ENCODE peak calls at places on chromosomes 12 and 14, in ten cellular contexts. One of them, this sample, is unnamed.

GRCh38 chr12:51238037-51238509 is 553 bp upstream of the DAZAP2 start:
- DNase-seq in frontal cortex: no peak
- DNase-seq in caudate nucleus: no peak
- DNase-seq in AG08395: no peak
- DNase-seq in GM10248: no peak
- DNase-seq in CD8-positive, alpha-beta memory T cell: no peak
- DNase-seq in T-helper 9 cell: peak; percentile 4
- DNase-seq in body of pancreas: peak; percentile 28
- DNase-seq in HL-60: no peak
- DNase-seq in HFFc6: no peak
- DNase-seq in this sample: no peak

GRCh38 chr12:101678081-101678480 is 19.4 kb upstream of the CHPT1 start:
- DNase-seq in frontal cortex: no peak
- DNase-seq in caudate nucleus: no peak
- DNase-seq in AG08395: no peak
- DNase-seq in GM10248: no peak
- DNase-seq in CD8-positive, alpha-beta memory T cell: no peak
- DNase-seq in T-helper 9 cell: no peak
- DNase-seq in body of pancreas: no peak
- DNase-seq in HL-60: no peak
- DNase-seq in HFFc6: no peak
- DNase-seq in this sample: no peak

GRCh38 chr14:65333926-65334687 is 78.4 kb upstream of the FUT8 start:
- DNase-seq in frontal cortex: no peak
- DNase-seq in caudate nucleus: no peak
- DNase-seq in AG08395: peak; percentile 82
- DNase-seq in GM10248: no peak
- DNase-seq in CD8-positive, alpha-beta memory T cell: no peak
- DNase-seq in T-helper 9 cell: no peak
- DNase-seq in body of pancreas: no peak
- DNase-seq in HL-60: no peak
- DNase-seq in HFFc6: peak; percentile 75
- DNase-seq in this sample: peak; percentile 28

GRCh38 chr12:101671157-101671791 is 26.2 kb upstream of the CHPT1 start:
- DNase-seq in frontal cortex: no peak
- DNase-seq in caudate nucleus: no peak
- DNase-seq in AG08395: no peak
- DNase-seq in GM10248: peak; percentile 38
- DNase-seq in CD8-positive, alpha-beta memory T cell: no peak
- DNase-seq in T-helper 9 cell: no peak
- DNase-seq in body of pancreas: no peak
- DNase-seq in HL-60: peak; percentile 58
- DNase-seq in HFFc6: no peak
- DNase-seq in this sample: no peak

GRCh38 chr12:107581616-107582015 is 104.0 kb upstream of the PWP1 start:
- DNase-seq in frontal cortex: no peak
- DNase-seq in caudate nucleus: no peak
- DNase-seq in AG08395: no peak
- DNase-seq in GM10248: no peak
- DNase-seq in CD8-positive, alpha-beta memory T cell: no peak
- DNase-seq in T-helper 9 cell: no peak
- DNase-seq in body of pancreas: no peak
- DNase-seq in HL-60: no peak
- DNase-seq in HFFc6: no peak
- DNase-seq in this sample: no peak

GRCh38 chr14:32075636-32076277 is 1.3 kb upstream of the ARHGAP5 start:
- DNase-seq in frontal cortex: peak; percentile 44
- DNase-seq in caudate nucleus: no peak
- DNase-seq in AG08395: peak; percentile 56
- DNase-seq in GM10248: peak; percentile 39
- DNase-seq in CD8-positive, alpha-beta memory T cell: no peak
- DNase-seq in T-helper 9 cell: no peak
- DNase-seq in body of pancreas: peak; percentile 66
- DNase-seq in HL-60: no peak
- DNase-seq in HFFc6: no peak
- DNase-seq in this sample: peak; percentile 41

GRCh38 chr12:256225-256624 is 6.4 kb downstream of the SLC6A13 start:
- DNase-seq in frontal cortex: no peak
- DNase-seq in caudate nucleus: no peak
- DNase-seq in AG08395: no peak
- DNase-seq in GM10248: no peak
- DNase-seq in CD8-positive, alpha-beta memory T cell: no peak
- DNase-seq in T-helper 9 cell: no peak
- DNase-seq in body of pancreas: no peak
- DNase-seq in HL-60: no peak
- DNase-seq in HFFc6: no peak
- DNase-seq in this sample: no peak

GRCh38 chr14:103502877-103503276 is 19.8 kb downstream of the CKB start:
- DNase-seq in frontal cortex: no peak
- DNase-seq in caudate nucleus: no peak
- DNase-seq in AG08395: no peak
- DNase-seq in GM10248: no peak
- DNase-seq in CD8-positive, alpha-beta memory T cell: no peak
- DNase-seq in T-helper 9 cell: no peak
- DNase-seq in body of pancreas: no peak
- DNase-seq in HL-60: no peak
- DNase-seq in HFFc6: no peak
- DNase-seq in this sample: no peak

GRCh38 chr14:33992274-33993050 is 41.6 kb upstream of the EGLN3 start:
- DNase-seq in frontal cortex: no peak
- DNase-seq in caudate nucleus: no peak
- DNase-seq in AG08395: no peak
- DNase-seq in GM10248: no peak
- DNase-seq in CD8-positive, alpha-beta memory T cell: no peak
- DNase-seq in T-helper 9 cell: no peak
- DNase-seq in body of pancreas: no peak
- DNase-seq in HL-60: no peak
- DNase-seq in HFFc6: no peak
- DNase-seq in this sample: peak; percentile 44

GRCh38 chr12:50127546-50127945 is 15.5 kb downstream of the COX14 start:
- DNase-seq in frontal cortex: no peak
- DNase-seq in caudate nucleus: no peak
- DNase-seq in AG08395: no peak
- DNase-seq in GM10248: no peak
- DNase-seq in CD8-positive, alpha-beta memory T cell: no peak
- DNase-seq in T-helper 9 cell: no peak
- DNase-seq in body of pancreas: no peak
- DNase-seq in HL-60: no peak
- DNase-seq in HFFc6: no peak
- DNase-seq in this sample: no peak

GRCh38 chr12:114812858-114813761 is 129.1 kb upstream of the TBX3 start:
- DNase-seq in frontal cortex: peak; percentile 26
- DNase-seq in caudate nucleus: no peak
- DNase-seq in AG08395: no peak
- DNase-seq in GM10248: no peak
- DNase-seq in CD8-positive, alpha-beta memory T cell: no peak
- DNase-seq in T-helper 9 cell: no peak
- DNase-seq in body of pancreas: no peak
- DNase-seq in HL-60: no peak
- DNase-seq in HFFc6: no peak
- DNase-seq in this sample: peak; percentile 84

GRCh38 chr12:5000658-5001390 is 42.9 kb upstream of the KCNA5 start:
- DNase-seq in frontal cortex: no peak
- DNase-seq in caudate nucleus: no peak
- DNase-seq in AG08395: no peak
- DNase-seq in GM10248: no peak
- DNase-seq in CD8-positive, alpha-beta memory T cell: no peak
- DNase-seq in T-helper 9 cell: no peak
- DNase-seq in body of pancreas: no peak
- DNase-seq in HL-60: no peak
- DNase-seq in HFFc6: no peak
- DNase-seq in this sample: no peak

GRCh38 chr12:1189163-1189562 is 198.1 kb downstream of the ERC1 start:
- DNase-seq in frontal cortex: no peak
- DNase-seq in caudate nucleus: no peak
- DNase-seq in AG08395: no peak
- DNase-seq in GM10248: no peak
- DNase-seq in CD8-positive, alpha-beta memory T cell: no peak
- DNase-seq in T-helper 9 cell: no peak
- DNase-seq in body of pancreas: no peak
- DNase-seq in HL-60: no peak
- DNase-seq in HFFc6: no peak
- DNase-seq in this sample: no peak

GRCh38 chr12:99427104-99427503 is 220.4 kb upstream of the GARIN6 start:
- DNase-seq in frontal cortex: no peak
- DNase-seq in caudate nucleus: no peak
- DNase-seq in AG08395: no peak
- DNase-seq in GM10248: no peak
- DNase-seq in CD8-positive, alpha-beta memory T cell: no peak
- DNase-seq in T-helper 9 cell: no peak
- DNase-seq in body of pancreas: no peak
- DNase-seq in HL-60: no peak
- DNase-seq in HFFc6: no peak
- DNase-seq in this sample: no peak

GRCh38 chr12:57536597-57536942 is 10.4 kb downstream of the DCTN2 start:
- DNase-seq in frontal cortex: no peak
- DNase-seq in caudate nucleus: peak; percentile 49
- DNase-seq in AG08395: no peak
- DNase-seq in GM10248: no peak
- DNase-seq in CD8-positive, alpha-beta memory T cell: no peak
- DNase-seq in T-helper 9 cell: no peak
- DNase-seq in body of pancreas: no peak
- DNase-seq in HL-60: no peak
- DNase-seq in HFFc6: no peak
- DNase-seq in this sample: no peak

GRCh38 chr12:77540097-77540496 is 290.6 kb upstream of the NAV3 start:
- DNase-seq in frontal cortex: no peak
- DNase-seq in caudate nucleus: no peak
- DNase-seq in AG08395: no peak
- DNase-seq in GM10248: no peak
- DNase-seq in CD8-positive, alpha-beta memory T cell: no peak
- DNase-seq in T-helper 9 cell: no peak
- DNase-seq in body of pancreas: no peak
- DNase-seq in HL-60: no peak
- DNase-seq in HFFc6: no peak
- DNase-seq in this sample: no peak

GRCh38 chr12:63802012-63802608 is 22.4 kb downstream of the RXYLT1 start:
- DNase-seq in frontal cortex: peak; percentile 28
- DNase-seq in caudate nucleus: no peak
- DNase-seq in AG08395: peak; percentile 57
- DNase-seq in GM10248: peak; percentile 18
- DNase-seq in CD8-positive, alpha-beta memory T cell: no peak
- DNase-seq in T-helper 9 cell: no peak
- DNase-seq in body of pancreas: no peak
- DNase-seq in HL-60: no peak
- DNase-seq in HFFc6: peak; percentile 29
- DNase-seq in this sample: peak; percentile 32

GRCh38 chr12:54216580-54217308 is 28.0 kb upstream of the SMUG1 start:
- DNase-seq in frontal cortex: peak; percentile 76
- DNase-seq in caudate nucleus: peak; percentile 66
- DNase-seq in AG08395: peak; percentile 68
- DNase-seq in GM10248: peak; percentile 81
- DNase-seq in CD8-positive, alpha-beta memory T cell: peak; percentile 70
- DNase-seq in T-helper 9 cell: peak; percentile 71
- DNase-seq in body of pancreas: peak; percentile 68
- DNase-seq in HL-60: peak; percentile 69
- DNase-seq in HFFc6: peak; percentile 52
- DNase-seq in this sample: peak; percentile 66

GRCh38 chr14:81446279-81447007 is 46.3 kb upstream of the STON2 start:
- DNase-seq in frontal cortex: no peak
- DNase-seq in caudate nucleus: no peak
- DNase-seq in AG08395: no peak
- DNase-seq in GM10248: no peak
- DNase-seq in CD8-positive, alpha-beta memory T cell: no peak
- DNase-seq in T-helper 9 cell: no peak
- DNase-seq in body of pancreas: no peak
- DNase-seq in HL-60: no peak
- DNase-seq in HFFc6: no peak
- DNase-seq in this sample: peak; percentile 21

GRCh38 chr12:52257074-52257551 is 17.3 kb upstream of the KRT86 start:
- DNase-seq in frontal cortex: no peak
- DNase-seq in caudate nucleus: no peak
- DNase-seq in AG08395: no peak
- DNase-seq in GM10248: no peak
- DNase-seq in CD8-positive, alpha-beta memory T cell: no peak
- DNase-seq in T-helper 9 cell: no peak
- DNase-seq in body of pancreas: peak; percentile 8
- DNase-seq in HL-60: no peak
- DNase-seq in HFFc6: no peak
- DNase-seq in this sample: no peak

GRCh38 chr14:102737402-102738372 is 39.6 kb upstream of the TRAF3 start:
- DNase-seq in frontal cortex: no peak
- DNase-seq in caudate nucleus: no peak
- DNase-seq in AG08395: no peak
- DNase-seq in GM10248: no peak
- DNase-seq in CD8-positive, alpha-beta memory T cell: no peak
- DNase-seq in T-helper 9 cell: no peak
- DNase-seq in body of pancreas: no peak
- DNase-seq in HL-60: no peak
- DNase-seq in HFFc6: no peak
- DNase-seq in this sample: no peak

GRCh38 chr12:8603858-8604257 is 8.8 kb downstream of the AICDA start:
- DNase-seq in frontal cortex: no peak
- DNase-seq in caudate nucleus: no peak
- DNase-seq in AG08395: peak; percentile 19
- DNase-seq in GM10248: no peak
- DNase-seq in CD8-positive, alpha-beta memory T cell: no peak
- DNase-seq in T-helper 9 cell: no peak
- DNase-seq in body of pancreas: no peak
- DNase-seq in HL-60: no peak
- DNase-seq in HFFc6: no peak
- DNase-seq in this sample: no peak

GRCh38 chr12:18320036-18320617 is 58.8 kb downstream of the PIK3C2G start:
- DNase-seq in frontal cortex: no peak
- DNase-seq in caudate nucleus: no peak
- DNase-seq in AG08395: peak; percentile 53
- DNase-seq in GM10248: peak; percentile 11
- DNase-seq in CD8-positive, alpha-beta memory T cell: no peak
- DNase-seq in T-helper 9 cell: no peak
- DNase-seq in body of pancreas: no peak
- DNase-seq in HL-60: peak; percentile 6
- DNase-seq in HFFc6: peak; percentile 79
- DNase-seq in this sample: peak; percentile 89

GRCh38 chr12:52277486-52278245 is 3.2 kb downstream of the KRT86 start:
- DNase-seq in frontal cortex: no peak
- DNase-seq in caudate nucleus: no peak
- DNase-seq in AG08395: no peak
- DNase-seq in GM10248: no peak
- DNase-seq in CD8-positive, alpha-beta memory T cell: no peak
- DNase-seq in T-helper 9 cell: no peak
- DNase-seq in body of pancreas: peak; percentile 66
- DNase-seq in HL-60: no peak
- DNase-seq in HFFc6: no peak
- DNase-seq in this sample: no peak

GRCh38 chr14:20757963-20758362 is 10.2 kb upstream of the EDDM3B start:
- DNase-seq in frontal cortex: peak; percentile 10
- DNase-seq in caudate nucleus: no peak
- DNase-seq in AG08395: no peak
- DNase-seq in GM10248: peak; percentile 37
- DNase-seq in CD8-positive, alpha-beta memory T cell: no peak
- DNase-seq in T-helper 9 cell: peak; percentile 14
- DNase-seq in body of pancreas: peak; percentile 43
- DNase-seq in HL-60: no peak
- DNase-seq in HFFc6: no peak
- DNase-seq in this sample: no peak

GRCh38 chr12:107903377-107904061 is 129.0 kb downstream of the ASCL4 start:
- DNase-seq in frontal cortex: peak; percentile 64
- DNase-seq in caudate nucleus: no peak
- DNase-seq in AG08395: peak; percentile 8
- DNase-seq in GM10248: peak; percentile 90
- DNase-seq in CD8-positive, alpha-beta memory T cell: no peak
- DNase-seq in T-helper 9 cell: no peak
- DNase-seq in body of pancreas: peak; percentile 56
- DNase-seq in HL-60: no peak
- DNase-seq in HFFc6: no peak
- DNase-seq in this sample: no peak

GRCh38 chr14:72402429-72402772 is 470.2 kb downstream of the RGS6 start:
- DNase-seq in frontal cortex: no peak
- DNase-seq in caudate nucleus: no peak
- DNase-seq in AG08395: no peak
- DNase-seq in GM10248: no peak
- DNase-seq in CD8-positive, alpha-beta memory T cell: no peak
- DNase-seq in T-helper 9 cell: no peak
- DNase-seq in body of pancreas: no peak
- DNase-seq in HL-60: no peak
- DNase-seq in HFFc6: no peak
- DNase-seq in this sample: no peak

GRCh38 chr12:60266381-60266852 is 670.6 kb downstream of the SLC16A7 start:
- DNase-seq in frontal cortex: no peak
- DNase-seq in caudate nucleus: no peak
- DNase-seq in AG08395: no peak
- DNase-seq in GM10248: no peak
- DNase-seq in CD8-positive, alpha-beta memory T cell: no peak
- DNase-seq in T-helper 9 cell: no peak
- DNase-seq in body of pancreas: no peak
- DNase-seq in HL-60: no peak
- DNase-seq in HFFc6: peak; percentile 74
- DNase-seq in this sample: peak; percentile 82